ENCODE peak calls at places on chromosomes 6 and 20, in nine cellular contexts. D is bronchial epithelial cell; X is epithelial cell of proximal tubule; M is esophagus squamous epithelium; B is fibroblast of lung; J is upper lobe of right lung; N is CD4-positive, alpha-beta memory T cell; Q is adipocyte; C is ovary. G is an unnamed sample.

GRCh38 chr6:6890400-6890858 is 217.3 kb upstream of the RREB1 start:
- DNase-seq in D (no peak), X (no peak), J (no peak), N (no peak), Q (no peak), C (peak), M (no peak), B (peak), G (no peak)

GRCh38 chr6:142152731-142153130 is 5.7 kb downstream of the VTA1 start:
- DNase-seq in M (no peak), D (peak), X (no peak), J (no peak), Q (peak), B (peak), N (no peak), C (no peak), G (peak)

GRCh38 chr20:55354700-55355099 is 650.6 kb downstream of the CBLN4 start:
- DNase-seq in X (no peak), D (no peak), C (no peak), B (no peak), Q (no peak), J (no peak), N (no peak), M (no peak), G (no peak)

GRCh38 chr6:137286926-137287325 is 67.7 kb upstream of the IFNGR1 start:
- DNase-seq in C (no peak), B (no peak), N (no peak), J (no peak), D (peak), X (no peak), Q (no peak), M (no peak), G (no peak)

GRCh38 chr6:143514996-143515760 is 3.7 kb upstream of the FUCA2 start:
- DNase-seq in J (no peak), N (no peak), B (peak), M (no peak), Q (peak), D (no peak), X (no peak), C (peak), G (peak)

GRCh38 chr6:74805841-74806696 is 399.8 kb downstream of the COL12A1 start:
- DNase-seq in X (no peak), Q (peak), J (no peak), D (no peak), B (no peak), N (no peak), C (peak), M (no peak), G (peak)

GRCh38 chr6:42120895-42121865 is 21.2 kb downstream of the C6orf132 start:
- DNase-seq in B (peak), N (no peak), D (no peak), M (no peak), Q (peak), J (no peak), X (peak), C (no peak), G (peak)

GRCh38 chr20:42779216-42779615 is 410.5 kb downstream of the PTPRT start:
- DNase-seq in N (no peak), X (no peak), D (no peak), B (no peak), J (no peak), C (no peak), Q (no peak), M (no peak), G (no peak)

GRCh38 chr6:167148997-167149396 is 8.8 kb downstream of the GPR31 start:
- DNase-seq in X (no peak), Q (no peak), C (no peak), N (no peak), D (no peak), B (no peak), J (no peak), M (no peak), G (no peak)

DNA sequence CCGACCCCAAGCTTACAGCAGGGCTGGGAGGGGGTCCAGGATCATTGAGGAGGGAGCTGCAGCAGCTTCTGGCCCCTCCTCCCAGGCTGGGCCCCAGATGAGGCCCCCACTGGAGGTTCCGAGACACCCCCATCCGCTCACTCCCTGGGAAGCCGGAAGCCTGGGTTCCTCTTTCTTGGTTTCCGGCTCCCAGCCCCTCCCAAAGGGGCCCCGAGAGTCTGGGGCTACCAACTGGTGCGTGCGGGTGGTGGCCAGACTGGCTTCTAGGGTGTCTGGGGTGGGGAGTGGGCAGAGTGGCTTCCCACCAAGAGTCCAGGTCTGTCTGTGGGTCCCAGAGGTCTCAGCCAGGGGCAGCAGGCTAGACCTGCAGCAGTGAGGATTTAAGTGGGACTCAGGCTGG is 2.2 kb downstream of the RGS19 start:
- DNase-seq in X (no peak), M (no peak), Q (no peak), N (no peak), C (no peak), D (no peak), J (no peak), B (no peak), G (no peak)
- H3K4me3 ChIP-seq in X (no peak), M (peak), Q (no peak), N (peak), C (no peak), D (no peak), J (peak), B (no peak), G (no peak)

DNA sequence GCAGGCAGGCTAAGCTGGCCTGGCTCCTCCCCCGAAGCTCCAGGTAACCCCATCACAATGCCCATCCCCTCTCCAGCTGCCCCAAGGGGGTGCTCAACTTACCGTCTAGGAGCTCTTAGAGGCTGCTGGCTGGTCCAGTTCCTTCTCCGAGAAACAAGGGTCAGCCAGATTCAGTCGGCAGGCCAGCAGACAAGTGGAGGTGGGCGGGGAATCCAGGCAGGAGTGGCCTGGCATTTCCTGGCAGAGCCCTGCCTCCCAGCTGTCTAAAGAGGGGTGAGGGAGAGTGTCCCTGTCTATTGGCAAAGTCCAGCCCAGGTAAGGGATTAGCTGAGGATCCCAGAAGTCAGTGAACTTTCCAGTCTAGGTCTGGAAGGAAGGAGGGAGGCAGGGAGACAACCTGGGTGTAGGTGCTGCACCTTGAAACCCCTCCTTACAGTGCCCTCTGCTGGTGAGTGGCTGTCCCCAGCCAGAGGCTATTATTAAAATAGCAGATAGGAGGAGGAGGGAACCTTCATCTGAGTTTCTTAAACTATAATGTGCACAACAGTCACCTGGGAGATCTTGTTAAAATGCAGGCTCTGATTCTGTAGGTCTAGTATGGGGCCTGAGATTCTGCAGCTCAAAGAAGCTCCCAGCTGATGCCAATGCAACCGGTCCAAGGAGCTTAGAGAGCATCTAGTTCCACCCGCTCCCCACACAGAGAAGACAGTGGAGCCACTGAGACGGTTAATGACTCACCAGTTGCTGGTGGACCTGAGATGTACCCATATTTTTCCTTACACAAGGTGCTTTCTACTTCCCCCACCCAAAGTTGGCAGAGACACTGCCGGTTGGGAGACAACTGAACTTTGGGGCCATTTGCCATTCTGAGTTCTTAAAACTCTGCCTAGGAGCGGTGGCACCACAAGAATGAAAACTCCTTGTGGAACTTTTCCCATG is at the start of gene UNC5CL:
- DNase-seq in Q (peak), M (no peak), B (peak), D (peak), J (peak), X (peak), N (peak), C (no peak), G (peak)
- H3K4me3 ChIP-seq in Q (no peak), M (no peak), B (no peak), D (no peak), J (no peak), X (peak), N (no peak), C (no peak), G (no peak)

GRCh38 chr6:31170987-31171671 is 647 bp upstream of the POU5F1 start:
- DNase-seq in D (no peak), J (no peak), X (no peak), M (no peak), Q (no peak), B (no peak), N (no peak), C (no peak), G (no peak)

GRCh38 chr6:31171931-31172882 is 1.7 kb upstream of the POU5F1 start:
- DNase-seq in B (no peak), X (no peak), J (no peak), C (no peak), D (no peak), N (no peak), Q (no peak), M (no peak), G (no peak)

GRCh38 chr6:31170600-31170881 is at the start of gene POU5F1:
- DNase-seq in X (no peak), C (no peak), Q (no peak), J (no peak), B (no peak), N (no peak), M (no peak), D (no peak), G (no peak)

GRCh38 chr6:31168606-31169005 is 1.9 kb downstream of the POU5F1 start:
- DNase-seq in D (no peak), X (no peak), C (no peak), N (no peak), Q (no peak), B (no peak), J (no peak), M (no peak), G (no peak)

GRCh38 chr6:31169123-31169857 is 1.2 kb downstream of the POU5F1 start:
- DNase-seq in M (no peak), C (no peak), Q (no peak), B (no peak), D (no peak), X (no peak), N (no peak), J (no peak), G (no peak)
- H3K4me3 ChIP-seq in M (no peak), C (no peak), Q (no peak), B (no peak), D (no peak), X (no peak), N (no peak), J (no peak), G (no peak)

GRCh38 chr6:90068264-90068663 is 174.0 kb downstream of the GJA10 start:
- DNase-seq in X (peak), D (peak), J (no peak), M (no peak), B (peak), N (no peak), Q (no peak), C (no peak), G (peak)
- H3K4me3 ChIP-seq in X (no peak), D (no peak), J (no peak), M (no peak), B (no peak), N (no peak), Q (no peak), C (no peak), G (no peak)

GRCh38 chr6:47221565-47221964 is 88.1 kb downstream of the TNFRSF21 start:
- DNase-seq in Q (no peak), X (no peak), C (no peak), N (no peak), D (no peak), M (no peak), J (no peak), B (no peak), G (no peak)
- H3K4me3 ChIP-seq in Q (no peak), X (no peak), C (no peak), N (no peak), D (no peak), M (no peak), J (no peak), B (no peak), G (no peak)

DNA sequence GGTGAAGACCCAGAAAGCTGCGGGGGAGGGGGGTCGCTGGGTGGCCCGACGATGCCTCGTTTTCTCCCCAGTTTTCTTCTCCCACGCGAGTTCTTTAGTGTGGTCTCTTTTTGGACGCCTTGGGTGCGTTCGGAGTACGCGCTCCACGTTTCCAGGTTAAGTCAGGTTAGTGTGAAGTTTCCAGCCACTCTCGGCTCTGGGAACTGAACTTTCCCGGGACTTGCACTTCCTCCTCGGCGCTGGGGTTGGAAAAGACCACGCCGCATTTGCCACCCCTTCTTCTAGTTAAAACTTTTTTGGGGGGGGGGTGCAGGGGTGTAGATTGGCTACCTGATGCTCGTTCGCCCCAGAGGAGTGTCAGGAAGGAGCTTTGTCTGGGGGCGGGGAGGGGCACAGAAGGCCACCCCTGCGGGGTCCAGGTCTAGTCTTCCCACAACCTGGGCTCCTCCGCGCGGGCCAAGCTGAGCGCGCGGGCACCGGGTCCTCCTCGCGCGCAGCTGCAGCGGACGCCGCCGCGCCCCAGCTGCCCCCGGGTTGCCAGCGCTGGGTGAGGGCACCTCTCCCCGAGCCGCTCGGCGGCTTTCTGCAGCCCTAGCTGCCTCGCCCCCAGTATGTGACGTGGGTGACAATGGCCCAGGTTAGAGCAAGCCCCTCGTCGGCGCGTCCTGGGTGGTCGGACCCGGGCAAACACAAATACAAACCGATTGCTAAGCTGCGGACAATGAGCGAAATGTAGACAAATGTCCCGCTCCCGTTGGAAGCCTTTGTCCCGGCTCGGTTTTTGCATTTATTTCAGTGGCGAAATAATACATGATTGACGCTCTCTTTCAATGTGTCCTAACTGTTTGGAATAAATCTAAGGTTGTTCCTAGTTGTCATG is 1.7 kb upstream of the NKX2-2 start:
- DNase-seq in J (no peak), N (no peak), C (no peak), B (no peak), M (no peak), D (no peak), Q (no peak), X (no peak), G (no peak)
- H3K4me3 ChIP-seq in J (no peak), N (no peak), C (no peak), B (no peak), M (no peak), D (no peak), Q (no peak), X (no peak), G (no peak)

GRCh38 chr6:25165181-25165580 is 114.0 kb upstream of the CARMIL1 start:
- DNase-seq in C (no peak), J (no peak), X (no peak), Q (no peak), B (no peak), M (no peak), N (no peak), D (no peak), G (no peak)
- H3K4me3 ChIP-seq in C (no peak), J (peak), X (no peak), Q (no peak), B (no peak), M (no peak), N (no peak), D (no peak), G (no peak)

GRCh38 chr6:34066284-34066571 is 79.7 kb downstream of the GRM4 start:
- DNase-seq in C (no peak), M (no peak), N (no peak), J (no peak), B (no peak), Q (no peak), D (peak), X (no peak), G (no peak)

GRCh38 chr6:34066772-34067770 is 78.8 kb downstream of the GRM4 start:
- DNase-seq in J (no peak), D (no peak), Q (no peak), M (no peak), B (no peak), N (no peak), X (no peak), C (no peak), G (no peak)

GRCh38 chr6:34063641-34064040 is 82.2 kb downstream of the GRM4 start:
- DNase-seq in M (no peak), X (no peak), C (no peak), Q (peak), N (no peak), J (no peak), D (no peak), B (no peak), G (peak)

GRCh38 chr6:34064675-34065074 is 81.2 kb downstream of the GRM4 start:
- DNase-seq in Q (no peak), N (no peak), C (no peak), M (no peak), X (no peak), J (no peak), D (no peak), B (no peak), G (no peak)

DNA sequence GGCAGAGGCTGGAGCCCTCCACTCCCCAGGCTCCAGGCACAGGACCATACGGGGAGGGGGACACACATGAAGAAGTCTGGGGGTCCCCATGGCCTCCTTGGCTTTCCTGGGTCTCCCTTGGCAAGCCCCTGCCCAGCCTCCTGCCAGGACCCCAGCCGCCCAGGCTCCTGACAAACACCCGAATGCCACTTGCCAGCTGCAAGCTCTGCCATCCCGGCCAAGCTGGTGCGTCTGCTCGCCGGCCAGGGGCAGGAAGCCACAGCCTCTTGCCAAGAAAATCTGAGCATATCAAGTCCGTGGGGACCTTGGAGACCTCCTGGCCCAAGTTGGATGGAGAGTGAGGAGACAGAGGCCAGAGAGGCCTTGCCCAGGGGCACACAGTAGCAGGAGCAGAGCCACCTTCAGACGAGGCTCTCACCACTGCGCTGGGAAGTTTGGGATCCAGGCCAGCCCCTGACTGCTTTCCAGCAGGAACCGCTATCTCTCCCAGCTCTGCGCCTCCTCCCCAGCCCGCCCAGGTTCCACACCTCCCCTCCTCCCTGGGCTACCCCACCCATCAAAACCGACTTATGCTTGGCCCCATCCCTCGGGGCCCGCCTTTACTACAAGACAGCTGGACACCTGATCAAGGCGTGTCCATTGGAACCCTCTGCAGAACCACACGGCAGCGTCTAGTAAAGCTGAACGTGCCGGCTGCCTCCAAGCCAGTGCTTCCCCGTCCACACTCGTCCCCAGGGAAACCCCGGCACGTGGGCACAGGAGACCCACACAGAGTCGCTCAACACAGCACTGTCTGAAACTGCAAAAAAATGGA is 80.2 kb downstream of the GRM4 start:
- DNase-seq in C (peak), X (no peak), M (no peak), N (no peak), D (no peak), B (no peak), J (no peak), Q (no peak), G (no peak)
- H3K4me3 ChIP-seq in C (no peak), X (no peak), M (no peak), N (no peak), D (no peak), B (no peak), J (no peak), Q (no peak), G (no peak)